ENCODE peak calls at places on chromosome 18, in ten cellular contexts. P is endothelial cell; Q is heart left ventricle; U is naive thymus-derived CD8-positive, alpha-beta T cell; A is T-cell; E is anterior cingulate cortex; T is body of pancreas; R is C1 segment of cervical spinal cord; F is EL; S is astrocyte of the cerebellum. J is an unnamed sample.

GRCh38 chr18:11119550-11119949 is 29.8 kb downstream of the PIEZO2 start:
- DNase-seq in P (no peak), Q (no peak), U (no peak), A (no peak), E (no peak), T (no peak), R (no peak), F (peak; percentile 35), S (no peak), J (peak; percentile 76)

GRCh38 chr18:41809652-41810051 is 145.4 kb upstream of the PIK3C3 start:
- DNase-seq in P (no peak), Q (no peak), U (no peak), A (no peak), E (no peak), T (no peak), R (no peak), F (no peak), S (no peak), J (no peak)

GRCh38 chr18:74197705-74198341 is 49.5 kb downstream of the TIMM21 start:
- DNase-seq in P (no peak), Q (no peak), U (no peak), A (no peak), E (no peak), T (peak; percentile 33), R (no peak), F (no peak), S (no peak), J (no peak)

GRCh38 chr18:47969851-47970250 is 39.4 kb upstream of the SMAD2 start:
- DNase-seq in P (no peak), Q (no peak), U (no peak), A (no peak), E (no peak), T (no peak), R (no peak), F (peak; percentile 65), S (peak; percentile 23), J (no peak)

GRCh38 chr18:60676807-60677206 is 304.2 kb upstream of the MC4R start:
- DNase-seq in P (no peak), Q (no peak), U (no peak), A (no peak), E (no peak), T (no peak), R (no peak), F (no peak), S (no peak), J (no peak)

GRCh38 chr18:8657873-8658521 is 47.4 kb upstream of the MTCL1 start:
- DNase-seq in P (no peak), Q (no peak), U (no peak), A (no peak), E (no peak), T (no peak), R (no peak), F (peak; percentile 40), S (peak; percentile 19), J (no peak)

GRCh38 chr18:36942264-36942663 is 113.3 kb downstream of the KIAA1328 start:
- DNase-seq in P (peak; percentile 20), Q (no peak), U (no peak), A (no peak), E (no peak), T (peak; percentile 12), R (no peak), F (peak; percentile 34), S (peak; percentile 19), J (no peak)

GRCh38 chr18:45590060-45590537 is 25.2 kb upstream of the SLC14A2 start:
- DNase-seq in P (no peak), Q (no peak), U (no peak), A (no peak), E (no peak), T (no peak), R (no peak), F (no peak), S (peak; percentile 42), J (no peak)

GRCh38 chr18:74468547-74469014 is 11.5 kb upstream of the DIPK1C start:
- DNase-seq in P (no peak), Q (no peak), U (no peak), A (no peak), E (no peak), T (no peak), R (no peak), F (no peak), S (peak; percentile 47), J (peak; percentile 43)

GRCh38 chr18:58195278-58195721 is 151.3 kb downstream of the NEDD4L start:
- DNase-seq in P (peak; percentile 23), Q (peak; percentile 57), U (peak; percentile 6), A (no peak), E (peak; percentile 35), T (peak; percentile 61), R (no peak), F (no peak), S (no peak), J (peak; percentile 66)

GRCh38 chr18:37393221-37393828 is 172.3 kb downstream of the CELF4 start:
- DNase-seq in P (no peak), Q (no peak), U (no peak), A (no peak), E (no peak), T (no peak), R (no peak), F (no peak), S (no peak), J (peak; percentile 58)

GRCh38 chr18:2826581-2826980 is 20.2 kb upstream of the EMILIN2 start:
- DNase-seq in P (no peak), Q (no peak), U (no peak), A (no peak), E (no peak), T (no peak), R (no peak), F (no peak), S (no peak), J (no peak)

GRCh38 chr18:50559750-50560680 is at the start of gene MAPK4:
- DNase-seq in P (peak; percentile 31), Q (peak; percentile 71), U (no peak), A (no peak), E (peak; percentile 6), T (peak; percentile 64), R (no peak), F (no peak), S (no peak), J (peak; percentile 50)

GRCh38 chr18:12121175-12122095 is 27.8 kb downstream of the ANKRD62 start:
- DNase-seq in P (peak; percentile 54), Q (no peak), U (no peak), A (no peak), E (no peak), T (peak; percentile 34), R (no peak), F (no peak), S (no peak), J (no peak)

GRCh38 chr18:23145613-23146012 is 10.3 kb downstream of the CABLES1 start:
- DNase-seq in P (no peak), Q (no peak), U (no peak), A (no peak), E (no peak), T (no peak), R (no peak), F (no peak), S (no peak), J (no peak)

GRCh38 chr18:48303883-48304282 is 105.3 kb downstream of the ZBTB7C start:
- DNase-seq in P (no peak), Q (no peak), U (no peak), A (no peak), E (no peak), T (no peak), R (no peak), F (no peak), S (no peak), J (no peak)

GRCh38 chr18:75211721-75212625 is 1.4 kb downstream of the TSHZ1 start:
- DNase-seq in P (peak; percentile 49), Q (peak; percentile 76), U (no peak), A (no peak), E (no peak), T (peak; percentile 37), R (no peak), F (peak; percentile 43), S (no peak), J (no peak)